ENCODE peak calls at places on chromosomes 12 and 14, in ten cellular contexts. X, A, O, Y, R, B, P, I, G and Z are unnamed samples.

GRCh38 chr12:15540469-15540872 is 218.2 kb downstream of the PTPRO start:
- DNase-seq in X (peak), A (peak), O (no peak), Y (no peak), R (no peak), B (no peak), P (no peak), I (no peak), G (no peak), Z (no peak)

GRCh38 chr12:112705037-112705632 is 86.4 kb upstream of the RPH3A start:
- DNase-seq in X (no peak), A (no peak), O (no peak), Y (no peak), R (peak), B (peak), P (peak), I (no peak), G (no peak), Z (no peak)

GRCh38 chr14:92253381-92253894 is 69.5 kb upstream of the SLC24A4 start:
- DNase-seq in X (no peak), A (no peak), O (no peak), Y (no peak), R (no peak), B (no peak), P (no peak), I (no peak), G (no peak), Z (no peak)

GRCh38 chr12:54300732-54301427 is at the start of gene NFE2:
- DNase-seq in X (peak), A (peak), O (no peak), Y (no peak), R (peak), B (peak), P (peak), I (no peak), G (peak), Z (peak)

GRCh38 chr14:25400607-25401206 is 350.8 kb upstream of the STXBP6 start:
- DNase-seq in X (peak), A (peak), O (no peak), Y (no peak), R (peak), B (peak), P (peak), I (peak), G (no peak), Z (peak)

GRCh38 chr12:47190271-47190750 is 110.6 kb upstream of the AMIGO2 start:
- DNase-seq in X (peak), A (no peak), O (no peak), Y (no peak), R (no peak), B (peak), P (peak), I (peak), G (no peak), Z (no peak)

GRCh38 chr14:104335176-104335575 is 196.8 kb downstream of the KIF26A start:
- DNase-seq in X (no peak), A (no peak), O (no peak), Y (no peak), R (no peak), B (no peak), P (no peak), I (no peak), G (no peak), Z (no peak)

GRCh38 chr12:103423061-103423473 is 72.7 kb downstream of the C12orf42 start:
- DNase-seq in X (no peak), A (no peak), O (no peak), Y (no peak), R (no peak), B (no peak), P (peak), I (no peak), G (no peak), Z (no peak)

GRCh38 chr12:6524648-6525047 is 9.7 kb upstream of the GAPDH start:
- DNase-seq in X (no peak), A (no peak), O (no peak), Y (no peak), R (no peak), B (no peak), P (no peak), I (no peak), G (no peak), Z (no peak)

GRCh38 chr12:52038447-52038846 is 12.8 kb upstream of the NR4A1 start:
- DNase-seq in X (no peak), A (no peak), O (no peak), Y (no peak), R (no peak), B (no peak), P (no peak), I (no peak), G (peak), Z (no peak)

GRCh38 chr12:69274861-69275260 is 35.5 kb downstream of the CPSF6 start:
- DNase-seq in X (peak), A (no peak), O (no peak), Y (no peak), R (no peak), B (peak), P (no peak), I (no peak), G (no peak), Z (no peak)

GRCh38 chr14:91685600-91685999 is 46.3 kb downstream of the CATSPERB start:
- DNase-seq in X (no peak), A (no peak), O (no peak), Y (no peak), R (no peak), B (no peak), P (no peak), I (no peak), G (no peak), Z (no peak)

GRCh38 chr14:92986254-92987147 is 63.6 kb downstream of the CHGA start:
- DNase-seq in X (peak), A (peak), O (no peak), Y (no peak), R (no peak), B (peak), P (no peak), I (no peak), G (peak), Z (peak)

GRCh38 chr14:49992901-49993335 is 100.0 kb downstream of the ARF6 start:
- DNase-seq in X (peak), A (no peak), O (no peak), Y (no peak), R (no peak), B (peak), P (peak), I (no peak), G (no peak), Z (peak)

GRCh38 chr12:66044731-66045130 is 85.8 kb downstream of the LLPH start:
- DNase-seq in X (peak), A (no peak), O (no peak), Y (no peak), R (no peak), B (peak), P (no peak), I (no peak), G (no peak), Z (peak)